ENCODE peak calls at places on chromosomes 16 and 17, in nine cellular contexts. J, D, Q, V, C, A, W, G and U are unnamed samples. For H3K4me1, the result is how much of the 10 kb centered on the place peaks cover.

GRCh38 chr16:369866-370436 is 387 bp downstream of the MRPL28 start:
- DNase-seq in J (no peak), D (no peak), Q (no peak), V (no peak), C (peak), A (no peak), W (no peak), G (peak), U (no peak)

GRCh38 chr17:78472035-78472905 is 93.8 kb downstream of the PGS1 start:
- DNase-seq in J (no peak), D (no peak), Q (no peak), V (no peak), C (no peak), A (no peak), W (no peak), G (no peak), U (no peak)

GRCh38 chr17:40341808-40342574 is 22.5 kb downstream of the GJD3 start:
- DNase-seq in J (peak), D (peak), Q (peak), V (peak), C (no peak), A (no peak), W (peak), G (peak), U (no peak)

GRCh38 chr17:34717092-34717491 is 137.7 kb downstream of the TMEM132E start:
- DNase-seq in J (no peak), D (no peak), Q (no peak), V (no peak), C (no peak), A (no peak), W (no peak), G (no peak), U (no peak)

GRCh38 chr17:17663160-17664072 is 17.8 kb upstream of the RAI1 start:
- DNase-seq in J (peak), D (no peak), Q (peak), V (peak), C (peak), A (no peak), W (peak), G (peak), U (peak)

GRCh38 chr17:38336838-38337237 is 6.9 kb downstream of the GPR179 start:
- DNase-seq in J (no peak), D (no peak), Q (no peak), V (no peak), C (no peak), A (no peak), W (no peak), G (no peak), U (no peak)

GRCh38 chr16:19833176-19833575 is 51.5 kb downstream of the GPRC5B start:
- DNase-seq in J (no peak), D (no peak), Q (no peak), V (no peak), C (peak), A (no peak), W (no peak), G (no peak), U (no peak)

GRCh38 chr16:66927012-66927436 is 1.7 kb upstream of the RRAD start:
- DNase-seq in J (no peak), D (no peak), Q (no peak), V (no peak), C (peak), A (no peak), W (peak), G (peak), U (peak)

GRCh38 chr17:44362964-44363612 is 565 bp downstream of the FAM171A2 start:
- DNase-seq in J (no peak), D (no peak), Q (no peak), V (no peak), C (no peak), A (no peak), W (no peak), G (peak), U (peak)

GRCh38 chr17:50642071-50642721 is 7.5 kb downstream of the ABCC3 start:
- DNase-seq in J (no peak), D (no peak), Q (no peak), V (peak), C (no peak), A (no peak), W (no peak), G (no peak), U (no peak)

GRCh38 chr17:1783271-1783670 is 21.4 kb downstream of the SERPINF1 start:
- DNase-seq in J (no peak), D (peak), Q (no peak), V (peak), C (peak), A (no peak), W (no peak), G (peak), U (no peak)

GRCh38 chr17:13513039-13513405 is 88.7 kb downstream of the HS3ST3A1 start:
- DNase-seq in J (no peak), D (peak), Q (no peak), V (no peak), C (no peak), A (no peak), W (no peak), G (no peak), U (no peak)

GRCh38 chr17:32461853-32462617 is 17.7 kb downstream of the PSMD11 start:
- DNase-seq in J (peak), D (peak), Q (peak), V (no peak), C (peak), A (no peak), W (no peak), G (peak), U (peak)

GRCh38 chr16:16158741-16159374 is 64.4 kb downstream of the ABCC6 start:
- DNase-seq in J (no peak), D (no peak), Q (no peak), V (no peak), C (peak), A (no peak), W (no peak), G (no peak), U (no peak)

GRCh38 chr16:23826528-23827244 is 9.1 kb upstream of the PRKCB start:
- DNase-seq in J (peak), D (no peak), Q (no peak), V (no peak), C (no peak), A (no peak), W (no peak), G (no peak), U (no peak)

GRCh38 chr16:84913315-84913714 is 93.5 kb downstream of the CRISPLD2 start:
- DNase-seq in J (no peak), D (peak), Q (no peak), V (no peak), C (no peak), A (no peak), W (no peak), G (peak), U (no peak)

GRCh38 chr17:68318103-68318991 is 27.1 kb downstream of the ARSG start:
- DNase-seq in J (no peak), D (no peak), Q (no peak), V (no peak), C (peak), A (no peak), W (no peak), G (no peak), U (peak)

GRCh38 chr16:85524365-85524629 is 88.8 kb upstream of the GSE1 start:
- DNase-seq in J (no peak), D (no peak), Q (no peak), V (no peak), C (no peak), A (no peak), W (no peak), G (no peak), U (no peak)

GRCh38 chr16:11801481-11802021 is 4.5 kb upstream of the ZC3H7A start:
- DNase-seq in J (no peak), D (no peak), Q (no peak), V (no peak), C (peak), A (no peak), W (no peak), G (no peak), U (peak)

GRCh38 chr16:3816326-3816725 is 64.2 kb downstream of the CREBBP start:
- DNase-seq in J (no peak), D (no peak), Q (no peak), V (no peak), C (no peak), A (no peak), W (no peak), G (no peak), U (no peak)

GRCh38 chr16:3822366-3823045 is 58.0 kb downstream of the CREBBP start:
- DNase-seq in J (no peak), D (no peak), Q (no peak), V (no peak), C (no peak), A (no peak), W (no peak), G (no peak), U (no peak)

GRCh38 chr16:3819741-3820724 is 60.5 kb downstream of the CREBBP start:
- DNase-seq in J (no peak), D (peak), Q (no peak), V (no peak), C (peak), A (no peak), W (no peak), G (no peak), U (no peak)

GRCh38 chr16:3823427-3823826 is 57.1 kb downstream of the CREBBP start:
- DNase-seq in J (no peak), D (no peak), Q (no peak), V (no peak), C (no peak), A (no peak), W (no peak), G (no peak), U (no peak)

GRCh38 chr16:3819175-3819527 is 61.4 kb downstream of the CREBBP start:
- DNase-seq in J (no peak), D (no peak), Q (no peak), V (no peak), C (no peak), A (no peak), W (no peak), G (no peak), U (no peak)
- H3K4me1 ChIP-seq in J (half or more), D (under half), Q (half or more), V (under half), C (under half), A (half or more), W (under half), G (under half), U (under half)

GRCh38 chr17:48718781-48719641 is 3.3 kb downstream of the PRAC1 start:
- DNase-seq in J (no peak), D (no peak), Q (no peak), V (no peak), C (no peak), A (no peak), W (no peak), G (no peak), U (no peak)

GRCh38 chr17:48720263-48721008 is 1.9 kb downstream of the PRAC1 start:
- DNase-seq in J (no peak), D (no peak), Q (no peak), V (no peak), C (no peak), A (no peak), W (no peak), G (no peak), U (no peak)

GRCh38 chr17:48721009-48721402 is 1.3 kb downstream of the PRAC1 start:
- DNase-seq in J (no peak), D (no peak), Q (no peak), V (no peak), C (no peak), A (no peak), W (no peak), G (no peak), U (no peak)

GRCh38 chr17:48718162-48718780 is 4.0 kb downstream of the PRAC1 start:
- DNase-seq in J (no peak), D (no peak), Q (no peak), V (no peak), C (no peak), A (no peak), W (no peak), G (no peak), U (no peak)

GRCh38 chr17:48719642-48720262 is 2.6 kb downstream of the PRAC1 start:
- DNase-seq in J (no peak), D (no peak), Q (no peak), V (peak), C (no peak), A (no peak), W (no peak), G (no peak), U (no peak)
- H3K4me1 ChIP-seq in J (under half), D (under half), Q (under half), V (under half), C (under half), A (under half), W (under half), G (under half), U (under half)

GRCh38 chr16:27363797-27364196 is 38.2 kb upstream of the IL21R start:
- DNase-seq in J (no peak), D (peak), Q (no peak), V (peak), C (peak), A (no peak), W (peak), G (peak), U (no peak)

GRCh38 chr16:27365142-27366089 is 36.6 kb upstream of the IL21R start:
- DNase-seq in J (no peak), D (no peak), Q (no peak), V (no peak), C (peak), A (no peak), W (no peak), G (no peak), U (no peak)

GRCh38 chr16:27363246-27363632 is 38.7 kb upstream of the IL21R start:
- DNase-seq in J (no peak), D (no peak), Q (no peak), V (no peak), C (no peak), A (no peak), W (no peak), G (no peak), U (no peak)

GRCh38 chr16:27362570-27363245 is 39.3 kb upstream of the IL21R start:
- DNase-seq in J (no peak), D (no peak), Q (no peak), V (no peak), C (no peak), A (no peak), W (no peak), G (no peak), U (no peak)

GRCh38 chr16:27364493-27365141 is 37.4 kb upstream of the IL21R start:
- DNase-seq in J (no peak), D (no peak), Q (no peak), V (no peak), C (peak), A (no peak), W (peak), G (no peak), U (no peak)
- H3K4me1 ChIP-seq in J (under half), D (under half), Q (under half), V (under half), C (half or more), A (half or more), W (under half), G (under half), U (under half)

DNA sequence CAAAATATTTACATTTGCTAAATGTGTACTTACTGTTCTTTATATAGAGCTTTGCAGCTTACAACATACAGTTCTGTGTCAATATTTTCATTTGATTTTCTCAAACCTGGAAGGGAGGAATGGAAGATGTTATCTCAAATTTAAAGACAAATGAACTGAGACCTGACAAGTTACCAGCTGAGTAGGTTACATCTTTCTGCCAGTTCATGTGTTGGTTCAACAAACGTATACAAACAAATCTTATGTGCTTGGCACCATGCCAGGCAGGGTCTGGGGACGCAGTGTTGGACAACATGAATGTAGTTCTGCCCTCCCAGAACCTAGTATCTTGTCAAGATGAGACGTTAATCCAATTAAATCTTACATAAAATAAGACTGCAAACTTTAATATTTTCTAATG is 507.5 kb upstream of the HSBP1 start:
- DNase-seq in J (no peak), D (no peak), Q (no peak), V (no peak), C (no peak), A (no peak), W (no peak), G (no peak), U (no peak)
- H3K4me1 ChIP-seq in J (under half), D (under half), Q (under half), V (under half), C (under half), A (under half), W (under half), G (under half), U (under half)

GRCh38 chr17:80727409-80727755 is 182.7 kb downstream of the RPTOR start:
- DNase-seq in J (no peak), D (no peak), Q (no peak), V (no peak), C (no peak), A (no peak), W (no peak), G (no peak), U (no peak)
- H3K4me1 ChIP-seq in J (under half), D (under half), Q (under half), V (under half), C (under half), A (under half), W (under half), G (under half), U (under half)